ENCODE peak calls at places on chromosomes 1 and 21, in five cellular contexts. K is left cardiac atrium, C is T-helper 17 cell, D is H7, H is psoas muscle. X is an unnamed sample.

GRCh38 chr1:212158912-212159796 is 123.6 kb downstream of the DTL start:
- DNase-seq in K (no peak), C (peak; percentile 11), D (no peak), H (no peak), X (no peak)

GRCh38 chr1:158248122-158248521 is 6.1 kb upstream of the CD1A start:
- DNase-seq in K (no peak), C (no peak), D (no peak), H (no peak), X (no peak)

GRCh38 chr1:33010946-33011731 is 25.5 kb downstream of the AK2 start:
- DNase-seq in K (peak; percentile 55), C (no peak), D (no peak), H (no peak), X (peak; percentile 69)

GRCh38 chr1:54135436-54136120 is 17.2 kb downstream of the CDCP2 start:
- DNase-seq in K (no peak), C (no peak), D (peak; percentile 76), H (no peak), X (no peak)

GRCh38 chr21:44709426-44710293 is 1.7 kb downstream of the TSPEAR start:
- DNase-seq in K (no peak), C (no peak), D (peak; percentile 66), H (peak; percentile 38), X (no peak)

GRCh38 chr1:237016626-237017025 is 12.4 kb upstream of the MT1HL1 start:
- DNase-seq in K (no peak), C (no peak), D (peak; percentile 65), H (no peak), X (no peak)

GRCh38 chr1:94093996-94094395 is 27.0 kb downstream of the ABCA4 start:
- DNase-seq in K (no peak), C (no peak), D (no peak), H (no peak), X (no peak)

GRCh38 chr1:152182431-152182830 is 23.4 kb upstream of the RPTN start:
- DNase-seq in K (no peak), C (no peak), D (no peak), H (no peak), X (no peak)

GRCh38 chr1:19433610-19433999 is 51.7 kb downstream of the CAPZB start:
- DNase-seq in K (no peak), C (no peak), D (no peak), H (no peak), X (no peak)

GRCh38 chr1:169109561-169110134 is 3.2 kb downstream of the ATP1B1 start:
- DNase-seq in K (peak; percentile 65), C (no peak), D (no peak), H (no peak), X (peak; percentile 87)

GRCh38 chr1:27021347-27022031 is 8.8 kb upstream of the TENT5B start:
- DNase-seq in K (no peak), C (no peak), D (peak; percentile 49), H (peak; percentile 5), X (no peak)

GRCh38 chr1:218728994-218729393 is 383.9 kb downstream of the TGFB2 start:
- DNase-seq in K (no peak), C (no peak), D (peak; percentile 32), H (no peak), X (no peak)

GRCh38 chr1:65045022-65045786 is 78.9 kb upstream of the JAK1 start:
- DNase-seq in K (no peak), C (no peak), D (no peak), H (no peak), X (no peak)

GRCh38 chr1:20174937-20175666 is 10.8 kb upstream of the UBXN10 start:
- DNase-seq in K (no peak), C (no peak), D (no peak), H (no peak), X (no peak)

GRCh38 chr1:42173961-42174715 is 9.6 kb upstream of the GUCA2A start:
- DNase-seq in K (no peak), C (no peak), D (no peak), H (no peak), X (no peak)

GRCh38 chr21:17397703-17398102 is 115.1 kb upstream of the CXADR start:
- DNase-seq in K (no peak), C (no peak), D (no peak), H (no peak), X (no peak)

GRCh38 chr1:50423670-50424000 is 392 bp upstream of the DMRTA2 start:
- DNase-seq in K (no peak), C (no peak), D (peak; percentile 84), H (no peak), X (no peak)

GRCh38 chr1:64161347-64162080 is 41.9 kb upstream of the UBE2U start:
- DNase-seq in K (no peak), C (no peak), D (no peak), H (no peak), X (no peak)

GRCh38 chr1:211741116-211741515 is 65.7 kb upstream of the NEK2 start:
- DNase-seq in K (no peak), C (no peak), D (peak; percentile 44), H (no peak), X (no peak)

GRCh38 chr1:212670882-212671281 is 28.8 kb downstream of the BATF3 start:
- DNase-seq in K (no peak), C (no peak), D (no peak), H (no peak), X (peak; percentile 28)

GRCh38 chr1:205739348-205740160 is 10.4 kb downstream of the NUCKS1 start:
- DNase-seq in K (no peak), C (no peak), D (no peak), H (no peak), X (no peak)

GRCh38 chr21:37564924-37565529 is 198.5 kb downstream of the DYRK1A start:
- DNase-seq in K (no peak), C (no peak), D (no peak), H (peak; percentile 58), X (no peak)

GRCh38 chr1:45499415-45499769 is 481 bp downstream of the CCDC163 start:
- DNase-seq in K (no peak), C (no peak), D (no peak), H (no peak), X (no peak)

GRCh38 chr1:3924871-3925655 is 25.0 kb upstream of the C1orf174 start:
- DNase-seq in K (peak; percentile 18), C (no peak), D (no peak), H (no peak), X (no peak)

GRCh38 chr1:53291574-53291973 is 36.3 kb downstream of the LRP8 start:
- DNase-seq in K (no peak), C (no peak), D (no peak), H (no peak), X (no peak)

GRCh38 chr21:39313457-39314154 is at the start of gene BRWD1:
- DNase-seq in K (peak; percentile 89), C (peak; percentile 68), D (peak; percentile 91), H (peak; percentile 93), X (peak; percentile 73)

GRCh38 chr1:193543259-193543658 is 356.8 kb upstream of the B3GALT2 start:
- DNase-seq in K (no peak), C (no peak), D (no peak), H (no peak), X (no peak)